ENCODE peak calls at places on chromosomes 16 and 17, in six cellular contexts. H is stomach, E is gastrocnemius medialis, A is adrenal gland, S is neural progenitor cell, G is prostate gland. M is an unnamed sample.

GRCh38 chr16:89195521-89196171 is 4.7 kb downstream of the SLC22A31 start:
- DNase-seq in A (no peak), S (no peak), E (no peak), H (no peak), G (no peak), M (no peak)

GRCh38 chr17:17840751-17841591 is 4.2 kb upstream of the SREBF1 start:
- DNase-seq in H (no peak), G (no peak), E (no peak), S (peak), A (no peak), M (peak)

GRCh38 chr16:49377196-49377755 is 3.7 kb downstream of the C16orf78 start:
- DNase-seq in E (no peak), S (no peak), A (no peak), G (no peak), H (no peak), M (no peak)

GRCh38 chr16:87652799-87653198 is 50.5 kb downstream of the JPH3 start:
- DNase-seq in H (no peak), S (no peak), G (no peak), A (no peak), E (no peak), M (no peak)

GRCh38 chr16:87317766-87318121 is 552 bp upstream of the C16orf95 start:
- DNase-seq in E (no peak), G (no peak), H (peak), A (peak), S (no peak), M (peak)

GRCh38 chr17:16459271-16459670 is 32.7 kb downstream of the LRRC75A start:
- DNase-seq in G (no peak), E (no peak), A (no peak), H (no peak), S (no peak), M (no peak)

GRCh38 chr17:58312021-58312630 is 16.5 kb downstream of the TSPOAP1 start:
- DNase-seq in S (no peak), E (no peak), A (no peak), G (no peak), H (peak), M (no peak)

GRCh38 chr16:81707411-81708321 is 71.4 kb upstream of the PLCG2 start:
- DNase-seq in A (no peak), H (peak), E (no peak), G (no peak), S (no peak), M (peak)

GRCh38 chr17:45227631-45228120 is 6.0 kb downstream of the FMNL1 start:
- DNase-seq in E (no peak), A (no peak), H (no peak), G (no peak), S (no peak), M (no peak)

GRCh38 chr17:30950669-30951399 is 20.0 kb upstream of the RNF135 start:
- DNase-seq in E (peak), G (peak), S (no peak), H (peak), A (peak), M (peak)

GRCh38 chr17:489758-490329 is 137.2 kb upstream of the RPH3AL start:
- DNase-seq in S (peak), G (no peak), H (peak), A (no peak), E (no peak), M (no peak)

GRCh38 chr16:15477802-15478201 is 43.4 kb downstream of the BMERB1 start:
- DNase-seq in G (no peak), A (no peak), S (no peak), H (no peak), E (no peak), M (no peak)

GRCh38 chr17:60421273-60422161 is 772 bp upstream of the CHCT1 start:
- DNase-seq in A (peak), S (peak), G (peak), H (peak), E (peak), M (peak)

GRCh38 chr16:47977802-47978201 is 178.0 kb downstream of the ABCC12 start:
- DNase-seq in A (no peak), G (no peak), S (peak), E (no peak), H (no peak), M (no peak)

GRCh38 chr16:14492614-14493013 is 137.4 kb downstream of the PARN start:
- DNase-seq in E (no peak), H (no peak), G (no peak), A (no peak), S (no peak), M (no peak)

GRCh38 chr17:36931697-36932382 is 5.4 kb upstream of the LHX1 start:
- DNase-seq in E (no peak), H (no peak), G (peak), S (no peak), A (no peak), M (no peak)

GRCh38 chr16:49492090-49492801 is 118.6 kb downstream of the C16orf78 start:
- DNase-seq in G (peak), E (no peak), A (peak), H (peak), S (peak), M (peak)

GRCh38 chr16:86519649-86520316 is 9.5 kb downstream of the FOXF1 start:
- DNase-seq in G (peak), E (no peak), S (peak), A (peak), H (peak), M (peak)

GRCh38 chr16:80938035-80938927 is 68.4 kb downstream of the CMC2 start:
- DNase-seq in S (peak), G (peak), A (peak), H (no peak), E (peak), M (peak)

GRCh38 chr17:6574689-6575595 is 18.6 kb upstream of the PITPNM3 start:
- DNase-seq in E (no peak), A (peak), S (peak), H (peak), G (no peak), M (peak)

GRCh38 chr16:57255686-57256415 is 10.8 kb downstream of the ARL2BP start:
- DNase-seq in H (peak), G (no peak), S (no peak), A (no peak), E (no peak), M (no peak)

GRCh38 chr16:51556694-51557327 is 405.7 kb upstream of the SALL1 start:
- DNase-seq in E (no peak), S (no peak), H (no peak), G (no peak), A (no peak), M (peak)

GRCh38 chr17:62648954-62649294 is 21.5 kb downstream of the MRC2 start:
- DNase-seq in A (no peak), G (no peak), S (no peak), E (no peak), H (no peak), M (no peak)

GRCh38 chr17:73090396-73091202 is 1.9 kb downstream of the SLC39A11 start:
- DNase-seq in A (no peak), S (no peak), E (no peak), G (no peak), H (no peak), M (no peak)

GRCh38 chr17:64109400-64109799 is 20.5 kb downstream of the ERN1 start:
- DNase-seq in A (no peak), H (no peak), G (no peak), E (no peak), S (peak), M (no peak)

GRCh38 chr17:14152726-14153125 is 83.4 kb downstream of the COX10 start:
- DNase-seq in A (no peak), G (no peak), S (no peak), H (no peak), E (no peak), M (no peak)

GRCh38 chr16:50261707-50262235 is 4.6 kb upstream of the ADCY7 start:
- DNase-seq in E (no peak), S (no peak), G (no peak), H (peak), A (no peak), M (peak)

GRCh38 chr17:80455328-80455710 is 21.1 kb downstream of the NPTX1 start:
- DNase-seq in A (peak), G (no peak), E (peak), S (peak), H (peak), M (no peak)

GRCh38 chr17:38749222-38750043 is 1.3 kb upstream of the PCGF2 start:
- DNase-seq in E (peak), H (peak), A (peak), S (peak), G (peak), M (peak)

GRCh38 chr17:37117743-37118142 is 169.0 kb downstream of the AATF start:
- DNase-seq in H (no peak), A (no peak), E (no peak), S (peak), G (no peak), M (no peak)

GRCh38 chr17:68759343-68760140 is 158.4 kb upstream of the FAM20A start:
- DNase-seq in A (peak), G (peak), E (peak), S (peak), H (peak), M (peak)
- H3K4me3 ChIP-seq in A (no peak), G (peak), E (peak), S (peak), H (peak), M (peak)

GRCh38 chr17:2737693-2738092 is 11.8 kb downstream of the CCDC92B start:
- DNase-seq in A (no peak), S (no peak), E (no peak), G (no peak), H (no peak), M (no peak)
- H3K4me3 ChIP-seq in A (no peak), S (no peak), E (no peak), G (no peak), H (no peak), M (no peak)

GRCh38 chr17:42653179-42654124 is 5.6 kb upstream of the TUBG2 start:
- DNase-seq in A (peak), H (no peak), G (peak), S (peak), E (no peak), M (peak)
- H3K4me3 ChIP-seq in A (no peak), H (peak), G (peak), S (peak), E (peak), M (no peak)

GRCh38 chr17:20074489-20074888 is 65.3 kb downstream of the SPECC1 start:
- DNase-seq in A (no peak), G (no peak), S (no peak), E (no peak), H (no peak), M (no peak)
- H3K4me3 ChIP-seq in A (no peak), G (no peak), S (no peak), E (peak), H (peak), M (no peak)

GRCh38 chr17:49510059-49510719 is 15.1 kb downstream of the NGFR start:
- DNase-seq in A (no peak), H (no peak), S (no peak), G (no peak), E (no peak), M (no peak)

GRCh38 chr17:49508061-49508865 is 13.2 kb downstream of the NGFR start:
- DNase-seq in S (peak), E (no peak), G (peak), A (no peak), H (no peak), M (peak)

GRCh38 chr17:49510720-49511110 is 15.6 kb downstream of the NGFR start:
- DNase-seq in S (no peak), H (no peak), A (no peak), G (no peak), E (no peak), M (no peak)

GRCh38 chr17:49509588-49509917 is 14.5 kb downstream of the NGFR start:
- DNase-seq in G (no peak), H (no peak), E (no peak), S (no peak), A (no peak), M (peak)

GRCh38 chr17:49508891-49509587 is 13.9 kb downstream of the NGFR start:
- DNase-seq in H (no peak), S (no peak), E (no peak), G (no peak), A (no peak), M (no peak)
- H3K4me3 ChIP-seq in H (no peak), S (no peak), E (no peak), G (no peak), A (no peak), M (no peak)

DNA sequence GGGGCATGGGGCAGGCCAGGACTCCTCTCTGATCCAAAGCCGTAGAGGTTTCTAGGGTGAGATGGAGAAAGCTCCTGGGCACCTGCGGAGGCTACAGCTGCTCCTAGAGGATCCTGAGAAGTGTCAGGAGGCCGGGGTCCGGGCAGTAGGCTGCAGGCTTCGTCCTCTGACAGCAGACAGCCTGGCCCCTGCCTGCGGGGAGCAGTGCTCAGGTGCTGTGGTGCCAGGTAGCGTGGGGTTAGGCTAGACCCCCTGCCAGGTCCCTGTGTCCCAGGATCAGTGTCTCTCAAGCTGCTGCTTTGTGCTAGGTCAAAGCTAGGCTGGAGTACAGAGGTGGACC is 1.5 kb upstream of the MRPS34 start:
- DNase-seq in A (no peak), E (no peak), H (no peak), G (no peak), S (no peak), M (no peak)
- H3K4me3 ChIP-seq in A (no peak), E (peak), H (peak), G (peak), S (peak), M (peak)

GRCh38 chr16:30949655-30950515 is 1.0 kb downstream of the ORAI3 start:
- DNase-seq in E (peak), G (peak), A (peak), H (peak), S (peak), M (peak)
- H3K4me3 ChIP-seq in E (peak), G (peak), A (peak), H (peak), S (peak), M (peak)

M was measured in MG63.